ENCODE peak calls at places on chromosomes 1 and 21, in five cellular contexts. Y is lung microvascular endothelial cell; G is stimulated activated CD4-positive, alpha-beta T cell treated with anti-CD3 and anti-CD28 coated beads, Interleukin-2, amount 100 ng/mL, for 48 hours; I is left ventricle myocardium inferior; A is HCEC 1CT. L is an unnamed sample.

GRCh38 chr1:77958850-77959249 is 20.0 kb downstream of the FUBP1 start:
- DNase-seq in Y (no peak), G (no peak), I (no peak), A (no peak), L (no peak)

GRCh38 chr1:34101151-34101550 is 63.9 kb downstream of the CSMD2 start:
- DNase-seq in Y (no peak), G (no peak), I (no peak), A (no peak), L (no peak)

GRCh38 chr1:38942664-38943428 is 1.2 kb upstream of the RHBDL2 start:
- DNase-seq in Y (no peak), G (no peak), I (no peak), A (no peak), L (no peak)

GRCh38 chr1:28910379-28911125 is 3.8 kb upstream of the EPB41 start:
- DNase-seq in Y (no peak), G (no peak), I (no peak), A (no peak), L (no peak)

GRCh38 chr1:94068831-94069648 is 51.9 kb downstream of the ABCA4 start:
- DNase-seq in Y (peak), G (no peak), I (peak), A (no peak), L (peak)

GRCh38 chr1:156882543-156882942 is 11.0 kb upstream of the PEAR1 start:
- DNase-seq in Y (no peak), G (no peak), I (no peak), A (no peak), L (no peak)

GRCh38 chr1:176894450-176894849 is 270.1 kb downstream of the ASTN1 start:
- DNase-seq in Y (no peak), G (no peak), I (no peak), A (no peak), L (no peak)

GRCh38 chr1:27878038-27878437 is 5.7 kb downstream of the THEMIS2 start:
- DNase-seq in Y (no peak), G (no peak), I (no peak), A (no peak), L (peak)

GRCh38 chr1:27563407-27564263 is 40.3 kb downstream of the AHDC1 start:
- DNase-seq in Y (peak), G (no peak), I (peak), A (peak), L (peak)

GRCh38 chr1:211724711-211725196 is 49.3 kb upstream of the NEK2 start:
- DNase-seq in Y (no peak), G (no peak), I (no peak), A (no peak), L (no peak)

GRCh38 chr1:178724386-178724733 is 684 bp upstream of the RALGPS2 start:
- DNase-seq in Y (no peak), G (no peak), I (no peak), A (no peak), L (no peak)

GRCh38 chr1:51627672-51628071 is 10.8 kb downstream of the OSBPL9 start:
- DNase-seq in Y (peak), G (no peak), I (no peak), A (peak), L (no peak)

GRCh38 chr21:35563885-35564451 is 496.4 kb downstream of the SETD4 start:
- DNase-seq in Y (no peak), G (no peak), I (peak), A (peak), L (peak)

GRCh38 chr1:247329097-247329617 is 2.5 kb downstream of the ZNF496 start:
- DNase-seq in Y (no peak), G (no peak), I (no peak), A (no peak), L (no peak)

GRCh38 chr1:28205243-28205642 is 27.6 kb downstream of the DNAJC8 start:
- DNase-seq in Y (no peak), G (no peak), I (no peak), A (no peak), L (no peak)

GRCh38 chr21:31636874-31637273 is 22.6 kb upstream of the SOD1 start:
- DNase-seq in Y (no peak), G (no peak), I (no peak), A (no peak), L (no peak)

GRCh38 chr21:37914211-37914900 is 1.9 kb downstream of the KCNJ6 start:
- DNase-seq in Y (peak), G (no peak), I (no peak), A (no peak), L (no peak)

GRCh38 chr1:192639607-192640368 is 3.8 kb downstream of the RGS13 start:
- DNase-seq in Y (no peak), G (no peak), I (no peak), A (peak), L (no peak)

GRCh38 chr1:32818804-32819541 is 1.5 kb downstream of the S100PBP start:
- DNase-seq in Y (no peak), G (no peak), I (no peak), A (no peak), L (no peak)

GRCh38 chr1:220076861-220077762 is 12.5 kb downstream of the BPNT1 start:
- DNase-seq in Y (peak), G (no peak), I (no peak), A (peak), L (no peak)

GRCh38 chr1:37602750-37603694 is 7.3 kb upstream of the GNL2 start:
- DNase-seq in Y (peak), G (no peak), I (no peak), A (peak), L (no peak)

L was measured in right lobe of liver.